ENCODE peak calls at places on chromosomes 11 and 22, in eight cellular contexts. L is suprapubic skin, C is ovary, Z is H1, G is A549, D is transverse colon, S is upper lobe of left lung, W is tibial nerve. B is an unnamed sample.

GRCh38 chr22:37630839-37631435 is 8.5 kb upstream of the SH3BP1 start:
- DNase-seq in Z (no peak), S (no peak), G (no peak), C (no peak), W (no peak), L (no peak), D (no peak), B (peak; percentile 64)

GRCh38 chr11:17353228-17354021 is 1.8 kb downstream of the NCR3LG1 start:
- DNase-seq in W (no peak), Z (peak; percentile 84), D (peak; percentile 85), S (peak; percentile 73), G (peak; percentile 91), L (peak; percentile 85), C (peak; percentile 70), B (peak; percentile 87)

GRCh38 chr11:82927264-82927880 is 25.8 kb downstream of the DDIAS start:
- DNase-seq in D (no peak), C (no peak), Z (no peak), S (no peak), G (peak; percentile 65), W (no peak), L (no peak), B (no peak)

GRCh38 chr11:19979519-19979845 is 180.8 kb downstream of the DBX1 start:
- DNase-seq in Z (no peak), C (no peak), S (no peak), W (no peak), L (no peak), G (no peak), D (no peak), B (no peak)

GRCh38 chr11:116580828-116581227 is 192.0 kb downstream of the BUD13 start:
- DNase-seq in L (no peak), W (no peak), D (no peak), C (no peak), Z (peak; percentile 77), S (no peak), G (no peak), B (no peak)

GRCh38 chr11:116838321-116839084 is 1.1 kb upstream of the APOA1 start:
- DNase-seq in Z (no peak), C (no peak), L (no peak), S (no peak), W (no peak), G (no peak), D (no peak), B (peak; percentile 7)

GRCh38 chr22:28237092-28237491 is 318.0 kb upstream of the PITPNB start:
- DNase-seq in S (no peak), Z (no peak), C (no peak), L (no peak), G (no peak), D (no peak), W (no peak), B (no peak)

GRCh38 chr11:118913411-118914125 is 12.2 kb downstream of the BCL9L start:
- DNase-seq in C (peak; percentile 22), D (no peak), Z (no peak), S (peak; percentile 54), G (no peak), L (no peak), W (no peak), B (no peak)

GRCh38 chr11:106304274-106304673 is 226.8 kb downstream of the AASDHPPT start:
- DNase-seq in S (no peak), D (no peak), C (no peak), G (no peak), L (no peak), W (no peak), Z (no peak), B (no peak)

GRCh38 chr11:17371614-17372013 is 16.8 kb downstream of the KCNJ11 start:
- DNase-seq in C (no peak), G (peak; percentile 58), Z (no peak), S (no peak), W (no peak), L (no peak), D (no peak), B (no peak)

GRCh38 chr11:69938206-69938605 is 119.0 kb upstream of the FGF3 start:
- DNase-seq in C (no peak), W (no peak), Z (no peak), S (no peak), L (no peak), D (no peak), G (no peak), B (peak; percentile 27)

GRCh38 chr11:71201936-71202597 is 50.3 kb downstream of the SHANK2 start:
- DNase-seq in Z (no peak), W (no peak), L (no peak), D (no peak), C (no peak), S (no peak), G (no peak), B (no peak)

GRCh38 chr11:69896250-69896649 is 77.0 kb upstream of the FGF3 start:
- DNase-seq in G (no peak), D (no peak), Z (no peak), L (no peak), C (no peak), W (no peak), S (no peak), B (no peak)

GRCh38 chr22:20316844-20317401 is 2.9 kb downstream of the DGCR6L start:
- DNase-seq in C (no peak), W (no peak), Z (peak; percentile 35), D (peak; percentile 6), S (no peak), L (no peak), G (no peak), B (no peak)

GRCh38 chr11:9992306-9992705 is 301.7 kb downstream of the SBF2 start:
- DNase-seq in C (no peak), G (no peak), S (no peak), Z (no peak), W (no peak), D (no peak), L (no peak), B (no peak)

GRCh38 chr11:15342163-15342562 is 227.4 kb downstream of the INSC start:
- DNase-seq in S (no peak), W (no peak), D (no peak), Z (no peak), L (no peak), C (no peak), G (no peak), B (no peak)

GRCh38 chr11:72696866-72697428 is 22.7 kb upstream of the PDE2A start:
- DNase-seq in C (no peak), D (no peak), S (no peak), Z (peak; percentile 84), G (no peak), L (peak; percentile 90), W (peak; percentile 75), B (peak; percentile 81)

GRCh38 chr11:22337571-22338464 is at the start of gene SLC17A6:
- DNase-seq in W (no peak), G (peak; percentile 5), D (no peak), S (no peak), C (no peak), Z (peak; percentile 77), L (no peak), B (no peak)

GRCh38 chr11:62545437-62546243 is 966 bp downstream of the AHNAK start:
- DNase-seq in L (peak; percentile 97), S (peak; percentile 88), W (peak; percentile 92), G (peak; percentile 86), D (peak; percentile 93), C (peak; percentile 97), Z (peak; percentile 85), B (peak; percentile 97)
- TF ChIP-seq CTCF in L (no peak), S (no peak), W (no peak), G (no peak), D (no peak), C (peak; percentile 8), Z (no peak), B (no peak)

DNA sequence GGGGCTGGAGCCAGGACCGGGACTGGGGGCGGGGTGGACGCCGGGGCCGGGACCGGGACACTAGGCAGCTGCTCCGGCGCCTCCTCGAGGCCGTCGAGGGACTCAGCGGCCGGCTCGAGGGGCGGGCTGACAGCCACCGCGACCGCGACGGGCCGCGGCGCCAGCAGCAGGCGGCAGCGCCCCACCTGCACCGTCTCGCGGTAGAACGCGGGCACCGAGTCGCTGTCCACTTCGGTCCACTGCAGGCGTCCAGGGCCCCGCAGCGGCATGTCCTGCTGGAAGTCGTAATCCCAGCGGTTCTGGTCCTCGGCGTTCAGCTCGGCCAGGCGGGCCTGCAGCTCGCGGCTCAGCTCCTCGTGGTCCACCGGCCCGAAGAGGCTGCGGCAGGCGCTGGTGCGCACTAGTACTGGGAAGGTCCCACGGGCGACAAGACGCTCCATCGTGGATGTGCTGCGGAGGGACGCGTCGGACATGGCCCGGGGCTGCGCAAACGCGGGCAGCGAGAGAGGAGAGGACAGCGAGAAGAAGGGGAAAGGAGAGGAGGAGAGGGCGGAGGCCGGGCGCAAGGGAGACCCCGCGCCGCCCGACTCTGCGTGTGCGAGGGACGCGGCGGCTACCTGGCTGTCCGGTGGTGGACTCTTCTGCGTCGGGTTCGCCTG is 429 bp downstream of the CDKN1C start:
- DNase-seq in D (peak; percentile 71), W (no peak), G (peak; percentile 64), L (no peak), S (peak; percentile 69), C (peak; percentile 53), Z (no peak), B (peak; percentile 86)
- TF ChIP-seq POLR2A in D (no peak), W (no peak), G (no peak), L (no peak), S (no peak), C (no peak), Z (no peak), B (no peak)

DNA sequence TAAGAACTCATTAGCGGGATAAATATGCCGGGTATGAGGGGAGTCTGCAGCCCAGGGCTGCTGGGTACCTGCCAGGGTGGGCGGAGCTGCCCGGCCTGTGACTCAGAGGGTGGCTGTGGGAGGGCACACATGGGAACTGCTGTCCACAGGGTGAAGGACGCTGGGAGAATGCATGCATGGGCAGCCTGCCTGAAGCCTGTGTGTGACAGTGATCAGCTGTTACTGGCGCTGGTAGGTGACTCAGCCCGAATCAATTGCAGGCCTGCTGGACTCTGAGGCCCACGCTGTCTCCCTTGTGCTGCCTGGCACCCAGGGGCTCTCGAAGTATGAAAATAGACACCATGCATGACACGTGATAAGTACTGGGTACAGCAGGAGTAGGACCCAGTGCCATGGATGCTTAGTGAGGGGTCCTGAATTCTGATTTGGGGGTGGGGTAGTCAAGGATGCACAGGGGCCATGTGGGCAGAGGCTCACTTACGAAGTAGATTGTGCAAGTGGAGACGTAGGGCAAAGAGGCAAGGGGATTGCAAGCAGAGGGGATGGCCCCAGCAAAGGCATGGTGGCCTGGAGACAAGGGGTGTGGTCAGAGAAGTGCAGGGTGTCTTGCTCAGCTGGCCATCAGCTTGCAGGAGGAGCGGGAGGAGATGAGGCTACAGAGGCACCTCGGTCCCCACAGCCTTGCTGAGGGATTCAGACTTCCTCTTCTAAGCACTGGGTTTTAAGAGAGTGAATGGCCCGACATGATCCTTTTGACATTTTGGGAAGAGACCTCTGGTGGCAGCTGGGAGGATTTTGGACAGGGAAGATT is 36.5 kb downstream of the GRIK4 start:
- DNase-seq in G (peak; percentile 44), Z (no peak), D (peak; percentile 46), W (peak; percentile 29), C (peak; percentile 95), L (no peak), S (peak; percentile 72), B (peak; percentile 87)
- TF ChIP-seq EP300 in G (no peak), Z (no peak), D (no peak), W (peak; percentile 52), C (no peak), L (no peak), S (no peak), B (no peak)

GRCh38 chr11:30046211-30046945 is 29.5 kb upstream of the KCNA4 start:
- DNase-seq in L (no peak), D (no peak), W (no peak), C (no peak), S (no peak), Z (peak; percentile 69), G (peak; percentile 13), B (no peak)

GRCh38 chr11:30045144-30045543 is 28.3 kb upstream of the KCNA4 start:
- DNase-seq in C (no peak), W (no peak), D (no peak), L (no peak), Z (no peak), G (no peak), S (no peak), B (no peak)

GRCh38 chr11:30049214-30049613 is 32.4 kb upstream of the KCNA4 start:
- DNase-seq in W (no peak), G (no peak), C (no peak), S (no peak), L (no peak), D (no peak), Z (no peak), B (no peak)
- TF ChIP-seq CTCF in W (no peak), G (no peak), C (no peak), S (no peak), L (no peak), D (no peak), Z (no peak), B (no peak)